ENCODE peak calls at places on chromosomes 5 and 9, in four cellular contexts. I, D, W and L are unnamed samples.

GRCh38 chr5:6423327-6424109 is 25.1 kb upstream of the UBE2QL1 start:
- DNase-seq in I (no peak), W (no peak), D (no peak), L (no peak)

GRCh38 chr5:137730331-137730730 is 5.6 kb downstream of the KLHL3 start:
- DNase-seq in I (peak; percentile 69), W (peak; percentile 26), D (no peak), L (no peak)

GRCh38 chr9:27118916-27119315 is 9.9 kb downstream of the TEK start:
- DNase-seq in W (peak; percentile 77), D (no peak), I (peak; percentile 52), L (no peak)

GRCh38 chr5:131265318-131265803 is 1.5 kb downstream of the CDC42SE2 start:
- DNase-seq in W (peak; percentile 27), D (peak; percentile 44), I (peak; percentile 51), L (no peak)

GRCh38 chr5:22855824-22856223 is 2.7 kb upstream of the CDH12 start:
- DNase-seq in I (no peak), D (no peak), W (no peak), L (no peak)

GRCh38 chr9:111949919-111950318 is 53.3 kb downstream of the UGCG start:
- DNase-seq in W (no peak), I (no peak), D (no peak), L (no peak)

GRCh38 chr9:90974643-90975245 is 173.1 kb downstream of the SYK start:
- DNase-seq in D (no peak), I (no peak), W (no peak), L (no peak)

GRCh38 chr5:25119654-25120053 is 474.9 kb upstream of the CDH10 start:
- DNase-seq in D (no peak), W (peak; percentile 15), I (peak; percentile 0), L (no peak)

GRCh38 chr5:142600611-142601360 is 85.1 kb downstream of the FGF1 start:
- DNase-seq in W (peak; percentile 78), I (peak; percentile 49), D (no peak), L (peak; percentile 24)

GRCh38 chr9:84620338-84620737 is 49.2 kb upstream of the NTRK2 start:
- DNase-seq in I (no peak), D (no peak), W (no peak), L (no peak)